ENCODE peak calls at places on chromosomes 1 and 21, in nine cellular contexts. W, O, N, T, C, X, E, D and S are unnamed samples.

GRCh38 chr21:14901482-14901958 is 163.3 kb downstream of the NRIP1 start:
- DNase-seq in W (no peak), E (peak; percentile 41), D (no peak), O (no peak), X (no peak), N (peak; percentile 94), T (no peak), C (no peak), S (no peak)

GRCh38 chr1:3307359-3307758 is 147.1 kb upstream of the ARHGEF16 start:
- DNase-seq in N (no peak), W (no peak), D (no peak), E (no peak), T (no peak), O (no peak), C (no peak), X (no peak), S (no peak)

GRCh38 chr1:219900201-219900600 is 28.2 kb downstream of the SLC30A10 start:
- DNase-seq in N (no peak), D (no peak), X (no peak), O (no peak), E (no peak), W (no peak), C (no peak), T (no peak), S (no peak)

GRCh38 chr1:32496127-32496526 is 31.3 kb downstream of the ZBTB8B start:
- DNase-seq in E (no peak), N (peak; percentile 45), D (no peak), T (peak; percentile 15), X (no peak), W (no peak), C (no peak), O (no peak), S (no peak)

GRCh38 chr1:2640626-2641025 is 7.8 kb upstream of the MMEL1 start:
- DNase-seq in O (no peak), N (no peak), E (peak; percentile 29), D (no peak), T (no peak), W (no peak), X (no peak), C (no peak), S (no peak)

GRCh38 chr1:147246044-147246690 is 3.7 kb downstream of the CHD1L start:
- DNase-seq in O (no peak), N (no peak), D (no peak), C (no peak), T (no peak), W (no peak), E (no peak), X (no peak), S (no peak)

GRCh38 chr1:203325004-203325417 is 19.7 kb downstream of the BTG2 start:
- DNase-seq in C (peak; percentile 83), D (no peak), T (peak; percentile 29), E (peak; percentile 84), O (peak; percentile 53), W (no peak), X (no peak), N (peak; percentile 32), S (peak; percentile 12)

GRCh38 chr1:12618661-12619395 is 818 bp upstream of the DHRS3 start:
- DNase-seq in E (peak; percentile 63), D (peak; percentile 45), W (peak; percentile 84), X (peak; percentile 88), O (peak; percentile 61), N (peak; percentile 94), T (peak; percentile 84), C (peak; percentile 91), S (peak; percentile 54)

GRCh38 chr1:184425449-184426277 is 38.8 kb downstream of the C1orf21 start:
- DNase-seq in N (no peak), E (no peak), X (no peak), D (no peak), C (no peak), T (no peak), W (no peak), O (no peak), S (no peak)

GRCh38 chr21:14900611-14901010 is 164.2 kb downstream of the NRIP1 start:
- DNase-seq in O (no peak), C (no peak), X (no peak), E (no peak), T (no peak), W (no peak), D (no peak), N (peak; percentile 52), S (no peak)

GRCh38 chr1:115062542-115063004 is 26.7 kb downstream of the TSPAN2 start:
- DNase-seq in E (no peak), T (peak; percentile 93), W (no peak), O (peak; percentile 91), D (no peak), N (peak; percentile 98), X (no peak), C (no peak), S (peak; percentile 99)

GRCh38 chr1:109935451-109935900 is 24.8 kb downstream of the CSF1 start:
- DNase-seq in X (no peak), E (no peak), O (no peak), C (no peak), D (no peak), N (no peak), T (no peak), W (no peak), S (no peak)

GRCh38 chr1:211734791-211735190 is 59.4 kb upstream of the NEK2 start:
- DNase-seq in O (no peak), D (no peak), W (no peak), C (no peak), N (peak; percentile 37), T (no peak), E (no peak), X (no peak), S (no peak)

GRCh38 chr1:85700422-85700821 is 7.8 kb downstream of the ZNHIT6 start:
- DNase-seq in T (no peak), C (no peak), E (no peak), D (no peak), O (no peak), N (no peak), X (no peak), W (no peak), S (no peak)

GRCh38 chr1:110348771-110349170 is 9.6 kb downstream of the RBM15 start:
- DNase-seq in X (no peak), W (no peak), C (no peak), D (no peak), T (no peak), N (no peak), O (no peak), E (no peak), S (no peak)

GRCh38 chr1:153526132-153526543 is 9.7 kb downstream of the S100A6 start:
- DNase-seq in T (no peak), E (no peak), O (no peak), X (no peak), N (no peak), C (peak; percentile 34), W (no peak), D (no peak), S (no peak)

GRCh38 chr1:20732071-20732587 is 374 bp downstream of the SH2D5 start:
- DNase-seq in O (peak; percentile 38), C (peak; percentile 94), D (peak; percentile 87), T (peak; percentile 33), N (peak; percentile 70), E (peak; percentile 86), X (peak; percentile 94), W (peak; percentile 65), S (peak; percentile 29)

GRCh38 chr1:24793762-24794161 is 48.5 kb downstream of the CLIC4 start:
- DNase-seq in N (peak; percentile 72), T (no peak), E (no peak), W (no peak), C (no peak), D (no peak), X (no peak), O (no peak), S (no peak)

GRCh38 chr1:46442317-46443161 is 47.1 kb upstream of the DMBX1 start:
- DNase-seq in O (peak; percentile 64), D (peak; percentile 82), N (peak; percentile 90), C (peak; percentile 99), W (peak; percentile 82), T (peak; percentile 86), X (peak; percentile 96), E (peak; percentile 84), S (peak; percentile 69)

GRCh38 chr1:4655674-4656532 is 1.5 kb downstream of the AJAP1 start:
- DNase-seq in O (no peak), T (peak; percentile 71), X (peak; percentile 80), N (peak; percentile 49), E (peak; percentile 49), W (peak; percentile 68), D (peak; percentile 64), C (peak; percentile 93), S (no peak)

GRCh38 chr1:11847667-11848445 is at the start of gene NPPA:
- DNase-seq in E (no peak), N (no peak), C (no peak), W (no peak), O (no peak), T (no peak), D (no peak), X (no peak), S (no peak)

GRCh38 chr1:223845810-223846667 is at the start of gene TP53BP2:
- DNase-seq in O (peak; percentile 79), E (peak; percentile 91), C (peak; percentile 95), X (peak; percentile 87), N (peak; percentile 85), D (peak; percentile 95), W (peak; percentile 78), T (peak; percentile 91), S (peak; percentile 77)

GRCh38 chr1:24074817-24075725 is 36.9 kb downstream of the MYOM3 start:
- DNase-seq in T (no peak), N (peak; percentile 30), W (no peak), O (no peak), E (no peak), X (no peak), C (no peak), D (no peak), S (no peak)

GRCh38 chr1:241918879-241919278 is 38.7 kb upstream of the BECN2 start:
- DNase-seq in E (no peak), W (no peak), N (peak; percentile 64), C (no peak), T (peak; percentile 47), O (no peak), X (no peak), D (no peak), S (no peak)

GRCh38 chr1:35807614-35808375 is at the start of gene AGO4:
- DNase-seq in C (peak; percentile 82), W (peak; percentile 59), N (peak; percentile 64), T (peak; percentile 54), X (peak; percentile 80), O (peak; percentile 33), E (peak; percentile 81), D (peak; percentile 69), S (no peak)

GRCh38 chr1:241985787-241986186 is 13.1 kb downstream of the MAP1LC3C start:
- DNase-seq in E (peak; percentile 68), O (no peak), C (peak; percentile 84), D (peak; percentile 77), N (peak; percentile 66), W (peak; percentile 65), X (peak; percentile 58), T (peak; percentile 51), S (no peak)

GRCh38 chr1:93908394-93909145 is 660 bp downstream of the GCLM start:
- DNase-seq in X (peak; percentile 53), C (peak; percentile 76), O (peak; percentile 37), E (peak; percentile 55), D (peak; percentile 39), W (peak; percentile 24), T (peak; percentile 60), N (peak; percentile 56), S (peak; percentile 44)

GRCh38 chr1:86811539-86811938 is 102.4 kb downstream of the SELENOF start:
- DNase-seq in O (no peak), X (peak; percentile 69), T (no peak), W (peak; percentile 15), N (no peak), C (peak; percentile 79), E (no peak), D (no peak), S (no peak)

GRCh38 chr1:209383907-209384709 is 199.4 kb upstream of the CAMK1G start:
- DNase-seq in C (peak; percentile 62), T (no peak), X (no peak), N (no peak), W (no peak), D (no peak), E (no peak), O (no peak), S (no peak)

GRCh38 chr1:73564294-73564693 is 633.7 kb downstream of the LRRIQ3 start:
- DNase-seq in T (no peak), D (no peak), N (no peak), C (no peak), W (no peak), E (no peak), O (no peak), X (no peak), S (no peak)

GRCh38 chr1:173507205-173507846 is 30.2 kb downstream of the PRDX6 start:
- DNase-seq in E (no peak), X (no peak), D (no peak), N (peak; percentile 94), T (no peak), O (no peak), W (no peak), C (no peak), S (no peak)